ENCODE peak calls at places on chromosome 3, in six cellular contexts. One of them, this sample, is unnamed.

GRCh38 chr3:153513236-153513635 is 351.2 kb downstream of the RAP2B start:
- DNase-seq in cerebellar cortex: no peak
- DNase-seq in GM12864: no peak
- DNase-seq in stimulated activated CD4-positive, alpha-beta T cell treated with anti-CD3 and anti-CD28 coated beads, Interleukin-15, amount 100 ng/mL, for 1 hour: no peak
- DNase-seq in choroid plexus epithelial cell: peak; percentile 38
- DNase-seq in T-helper 9 cell: no peak
- DNase-seq in this sample: no peak

GRCh38 chr3:103052236-103052830 is 617.5 kb downstream of the ZPLD1 start:
- DNase-seq in cerebellar cortex: peak; percentile 3
- DNase-seq in GM12864: no peak
- DNase-seq in stimulated activated CD4-positive, alpha-beta T cell treated with anti-CD3 and anti-CD28 coated beads, Interleukin-15, amount 100 ng/mL, for 1 hour: no peak
- DNase-seq in choroid plexus epithelial cell: no peak
- DNase-seq in T-helper 9 cell: no peak
- DNase-seq in this sample: no peak

GRCh38 chr3:161153480-161153879 is 48.3 kb upstream of the B3GALNT1 start:
- DNase-seq in cerebellar cortex: no peak
- DNase-seq in GM12864: no peak
- DNase-seq in stimulated activated CD4-positive, alpha-beta T cell treated with anti-CD3 and anti-CD28 coated beads, Interleukin-15, amount 100 ng/mL, for 1 hour: no peak
- DNase-seq in choroid plexus epithelial cell: no peak
- DNase-seq in T-helper 9 cell: no peak
- DNase-seq in this sample: no peak

GRCh38 chr3:10015476-10015904 is 10.7 kb upstream of the FANCD2 start:
- DNase-seq in cerebellar cortex: no peak
- DNase-seq in GM12864: no peak
- DNase-seq in stimulated activated CD4-positive, alpha-beta T cell treated with anti-CD3 and anti-CD28 coated beads, Interleukin-15, amount 100 ng/mL, for 1 hour: no peak
- DNase-seq in choroid plexus epithelial cell: peak; percentile 99
- DNase-seq in T-helper 9 cell: no peak
- DNase-seq in this sample: no peak

GRCh38 chr3:157159762-157160651 is at the start of gene CCNL1:
- DNase-seq in cerebellar cortex: peak; percentile 95
- DNase-seq in GM12864: peak; percentile 92
- DNase-seq in stimulated activated CD4-positive, alpha-beta T cell treated with anti-CD3 and anti-CD28 coated beads, Interleukin-15, amount 100 ng/mL, for 1 hour: peak; percentile 92
- DNase-seq in choroid plexus epithelial cell: peak; percentile 99
- DNase-seq in T-helper 9 cell: peak; percentile 94
- DNase-seq in this sample: peak; percentile 99

GRCh38 chr3:94414412-94414811 is 351.6 kb downstream of the NSUN3 start:
- DNase-seq in cerebellar cortex: no peak
- DNase-seq in GM12864: no peak
- DNase-seq in stimulated activated CD4-positive, alpha-beta T cell treated with anti-CD3 and anti-CD28 coated beads, Interleukin-15, amount 100 ng/mL, for 1 hour: no peak
- DNase-seq in choroid plexus epithelial cell: no peak
- DNase-seq in T-helper 9 cell: no peak
- DNase-seq in this sample: no peak

GRCh38 chr3:47464603-47465002 is 11.1 kb downstream of the SCAP start:
- DNase-seq in cerebellar cortex: no peak
- DNase-seq in GM12864: no peak
- DNase-seq in stimulated activated CD4-positive, alpha-beta T cell treated with anti-CD3 and anti-CD28 coated beads, Interleukin-15, amount 100 ng/mL, for 1 hour: no peak
- DNase-seq in choroid plexus epithelial cell: no peak
- DNase-seq in T-helper 9 cell: no peak
- DNase-seq in this sample: no peak

GRCh38 chr3:79846148-79846933 is 78.5 kb upstream of the ROBO1 start:
- DNase-seq in cerebellar cortex: peak; percentile 13
- DNase-seq in GM12864: no peak
- DNase-seq in stimulated activated CD4-positive, alpha-beta T cell treated with anti-CD3 and anti-CD28 coated beads, Interleukin-15, amount 100 ng/mL, for 1 hour: no peak
- DNase-seq in choroid plexus epithelial cell: no peak
- DNase-seq in T-helper 9 cell: no peak
- DNase-seq in this sample: no peak

GRCh38 chr3:33187368-33187634 is 31.3 kb downstream of the SUSD5 start:
- DNase-seq in cerebellar cortex: no peak
- DNase-seq in GM12864: no peak
- DNase-seq in stimulated activated CD4-positive, alpha-beta T cell treated with anti-CD3 and anti-CD28 coated beads, Interleukin-15, amount 100 ng/mL, for 1 hour: no peak
- DNase-seq in choroid plexus epithelial cell: peak; percentile 32
- DNase-seq in T-helper 9 cell: no peak
- DNase-seq in this sample: no peak

GRCh38 chr3:190124067-190124466 is 3.4 kb upstream of the P3H2 start:
- DNase-seq in cerebellar cortex: no peak
- DNase-seq in GM12864: no peak
- DNase-seq in stimulated activated CD4-positive, alpha-beta T cell treated with anti-CD3 and anti-CD28 coated beads, Interleukin-15, amount 100 ng/mL, for 1 hour: no peak
- DNase-seq in choroid plexus epithelial cell: no peak
- DNase-seq in T-helper 9 cell: no peak
- DNase-seq in this sample: no peak

GRCh38 chr3:149536429-149536828 is 61.9 kb downstream of the TM4SF4 start:
- DNase-seq in cerebellar cortex: peak; percentile 45
- DNase-seq in GM12864: no peak
- DNase-seq in stimulated activated CD4-positive, alpha-beta T cell treated with anti-CD3 and anti-CD28 coated beads, Interleukin-15, amount 100 ng/mL, for 1 hour: no peak
- DNase-seq in choroid plexus epithelial cell: peak; percentile 50
- DNase-seq in T-helper 9 cell: no peak
- DNase-seq in this sample: peak; percentile 55

GRCh38 chr3:69998759-69999158 is 774 bp upstream of the SAMMSON start:
- DNase-seq in cerebellar cortex: no peak
- DNase-seq in GM12864: no peak
- DNase-seq in stimulated activated CD4-positive, alpha-beta T cell treated with anti-CD3 and anti-CD28 coated beads, Interleukin-15, amount 100 ng/mL, for 1 hour: no peak
- DNase-seq in choroid plexus epithelial cell: peak; percentile 48
- DNase-seq in T-helper 9 cell: no peak
- DNase-seq in this sample: no peak

GRCh38 chr3:143576568-143577270 is 271.5 kb downstream of the SLC9A9 start:
- DNase-seq in cerebellar cortex: no peak
- DNase-seq in GM12864: no peak
- DNase-seq in stimulated activated CD4-positive, alpha-beta T cell treated with anti-CD3 and anti-CD28 coated beads, Interleukin-15, amount 100 ng/mL, for 1 hour: no peak
- DNase-seq in choroid plexus epithelial cell: no peak
- DNase-seq in T-helper 9 cell: no peak
- DNase-seq in this sample: no peak

GRCh38 chr3:163664466-163664865 is 1413.8 kb downstream of the SI start:
- DNase-seq in cerebellar cortex: no peak
- DNase-seq in GM12864: no peak
- DNase-seq in stimulated activated CD4-positive, alpha-beta T cell treated with anti-CD3 and anti-CD28 coated beads, Interleukin-15, amount 100 ng/mL, for 1 hour: no peak
- DNase-seq in choroid plexus epithelial cell: no peak
- DNase-seq in T-helper 9 cell: no peak
- DNase-seq in this sample: no peak

GRCh38 chr3:27114684-27115083 is 254.5 kb downstream of the NEK10 start:
- DNase-seq in cerebellar cortex: no peak
- DNase-seq in GM12864: no peak
- DNase-seq in stimulated activated CD4-positive, alpha-beta T cell treated with anti-CD3 and anti-CD28 coated beads, Interleukin-15, amount 100 ng/mL, for 1 hour: no peak
- DNase-seq in choroid plexus epithelial cell: peak; percentile 17
- DNase-seq in T-helper 9 cell: no peak
- DNase-seq in this sample: no peak

GRCh38 chr3:194009019-194009418 is 126.9 kb upstream of the HES1 start:
- DNase-seq in cerebellar cortex: no peak
- DNase-seq in GM12864: no peak
- DNase-seq in stimulated activated CD4-positive, alpha-beta T cell treated with anti-CD3 and anti-CD28 coated beads, Interleukin-15, amount 100 ng/mL, for 1 hour: no peak
- DNase-seq in choroid plexus epithelial cell: no peak
- DNase-seq in T-helper 9 cell: no peak
- DNase-seq in this sample: peak; percentile 21

GRCh38 chr3:129461022-129461421 is 21.0 kb downstream of the IFT122 start:
- DNase-seq in cerebellar cortex: no peak
- DNase-seq in GM12864: no peak
- DNase-seq in stimulated activated CD4-positive, alpha-beta T cell treated with anti-CD3 and anti-CD28 coated beads, Interleukin-15, amount 100 ng/mL, for 1 hour: no peak
- DNase-seq in choroid plexus epithelial cell: peak; percentile 74
- DNase-seq in T-helper 9 cell: no peak
- DNase-seq in this sample: no peak

GRCh38 chr3:51340311-51340829 is 44.7 kb upstream of the MANF start:
- DNase-seq in cerebellar cortex: no peak
- DNase-seq in GM12864: no peak
- DNase-seq in stimulated activated CD4-positive, alpha-beta T cell treated with anti-CD3 and anti-CD28 coated beads, Interleukin-15, amount 100 ng/mL, for 1 hour: no peak
- DNase-seq in choroid plexus epithelial cell: peak; percentile 96
- DNase-seq in T-helper 9 cell: no peak
- DNase-seq in this sample: no peak

GRCh38 chr3:122510878-122511481 is 3.8 kb downstream of the KPNA1 start:
- DNase-seq in cerebellar cortex: no peak
- DNase-seq in GM12864: no peak
- DNase-seq in stimulated activated CD4-positive, alpha-beta T cell treated with anti-CD3 and anti-CD28 coated beads, Interleukin-15, amount 100 ng/mL, for 1 hour: no peak
- DNase-seq in choroid plexus epithelial cell: no peak
- DNase-seq in T-helper 9 cell: no peak
- DNase-seq in this sample: no peak

GRCh38 chr3:132008841-132009638 is 25.8 kb downstream of the CPNE4 start:
- DNase-seq in cerebellar cortex: peak; percentile 42
- DNase-seq in GM12864: no peak
- DNase-seq in stimulated activated CD4-positive, alpha-beta T cell treated with anti-CD3 and anti-CD28 coated beads, Interleukin-15, amount 100 ng/mL, for 1 hour: no peak
- DNase-seq in choroid plexus epithelial cell: no peak
- DNase-seq in T-helper 9 cell: no peak
- DNase-seq in this sample: no peak

GRCh38 chr3:71602256-71602655 is 18.7 kb upstream of the FOXP1 start:
- DNase-seq in cerebellar cortex: no peak
- DNase-seq in GM12864: no peak
- DNase-seq in stimulated activated CD4-positive, alpha-beta T cell treated with anti-CD3 and anti-CD28 coated beads, Interleukin-15, amount 100 ng/mL, for 1 hour: no peak
- DNase-seq in choroid plexus epithelial cell: no peak
- DNase-seq in T-helper 9 cell: no peak
- DNase-seq in this sample: no peak

GRCh38 chr3:151192545-151192944 is 10.5 kb downstream of the GPR171 start:
- DNase-seq in cerebellar cortex: no peak
- DNase-seq in GM12864: no peak
- DNase-seq in stimulated activated CD4-positive, alpha-beta T cell treated with anti-CD3 and anti-CD28 coated beads, Interleukin-15, amount 100 ng/mL, for 1 hour: no peak
- DNase-seq in choroid plexus epithelial cell: no peak
- DNase-seq in T-helper 9 cell: no peak
- DNase-seq in this sample: no peak